ENCODE peak calls at places on chromosomes 13 and 19, in six cellular contexts. Q is adrenal gland, P is mucosa of descending colon, G is heart right ventricle, B is uterus, X is Calu3. M is an unnamed sample.

GRCh38 chr13:20498659-20499058 is 27.0 kb downstream of the CRYL1 start:
- DNase-seq in Q (no peak), P (no peak), G (no peak), B (no peak), X (no peak), M (no peak)

GRCh38 chr13:112248406-112248760 is 127.8 kb upstream of the SPACA7 start:
- DNase-seq in Q (no peak), P (no peak), G (no peak), B (no peak), X (no peak), M (no peak)

GRCh38 chr19:35161434-35161743 is 6.9 kb downstream of the FXYD5 start:
- DNase-seq in Q (no peak), P (no peak), G (no peak), B (no peak), X (no peak), M (no peak)

GRCh38 chr19:802497-802887 is 5.2 kb downstream of the PTBP1 start:
- DNase-seq in Q (no peak), P (no peak), G (no peak), B (no peak), X (no peak), M (no peak)

GRCh38 chr13:45040626-45041025 is 51.3 kb downstream of the GPALPP1 start:
- DNase-seq in Q (no peak), P (no peak), G (no peak), B (no peak), X (no peak), M (no peak)

GRCh38 chr13:40341501-40341900 is 324.9 kb downstream of the FOXO1 start:
- DNase-seq in Q (no peak), P (no peak), G (no peak), B (no peak), X (no peak), M (no peak)

GRCh38 chr19:30668521-30669155 is 296.5 kb downstream of the ZNF536 start:
- DNase-seq in Q (no peak), P (no peak), G (no peak), B (no peak), X (no peak), M (no peak)

GRCh38 chr13:37531054-37531453 is 67.5 kb downstream of the POSTN start:
- DNase-seq in Q (no peak), P (no peak), G (no peak), B (no peak), X (no peak), M (no peak)

GRCh38 chr13:37488682-37489081 is 109.9 kb downstream of the POSTN start:
- DNase-seq in Q (no peak), P (no peak), G (no peak), B (no peak), X (no peak), M (no peak)

GRCh38 chr19:54156490-54156889 is 3.0 kb downstream of the LENG1 start:
- DNase-seq in Q (no peak), P (no peak), G (no peak), B (no peak), X (no peak), M (no peak)

GRCh38 chr13:23741879-23742510 is 147.2 kb downstream of the MIPEP start:
- DNase-seq in Q (no peak), P (no peak), G (no peak), B (no peak), X (peak; percentile 6), M (no peak)

GRCh38 chr13:39106216-39106995 is 68.2 kb downstream of the NHLRC3 start:
- DNase-seq in Q (no peak), P (peak; percentile 15), G (no peak), B (no peak), X (no peak), M (no peak)

GRCh38 chr13:29569253-29570057 is 26.0 kb downstream of the SLC7A1 start:
- DNase-seq in Q (no peak), P (peak; percentile 66), G (no peak), B (no peak), X (peak; percentile 42), M (no peak)

GRCh38 chr19:15285896-15286591 is 46.3 kb downstream of the BRD4 start:
- DNase-seq in Q (no peak), P (no peak), G (no peak), B (no peak), X (no peak), M (peak; percentile 75)

GRCh38 chr19:34124828-34125227 is 47.5 kb upstream of the LSM14A start:
- DNase-seq in Q (no peak), P (no peak), G (no peak), B (no peak), X (no peak), M (no peak)

GRCh38 chr19:13350072-13350471 is 156.2 kb downstream of the CACNA1A start:
- DNase-seq in Q (no peak), P (no peak), G (no peak), B (no peak), X (no peak), M (no peak)

GRCh38 chr13:99275093-99275469 is 16.9 kb upstream of the GPR18 start:
- DNase-seq in Q (no peak), P (no peak), G (no peak), B (no peak), X (no peak), M (no peak)

GRCh38 chr19:460877-461609 is at the start of gene SHC2:
- DNase-seq in Q (peak; percentile 50), P (no peak), G (peak; percentile 54), B (peak; percentile 57), X (peak; percentile 17), M (no peak)

GRCh38 chr13:101911752-101912151 is 459.3 kb downstream of the ITGBL1 start:
- DNase-seq in Q (no peak), P (no peak), G (no peak), B (no peak), X (no peak), M (no peak)

GRCh38 chr13:44969858-44970484 is 19.3 kb downstream of the NUFIP1 start:
- DNase-seq in Q (no peak), P (peak; percentile 43), G (no peak), B (no peak), X (no peak), M (no peak)

GRCh38 chr13:85093808-85094207 is 705.4 kb downstream of the SLITRK6 start:
- DNase-seq in Q (peak; percentile 88), P (no peak), G (no peak), B (peak; percentile 18), X (no peak), M (no peak)

GRCh38 chr19:28726533-28726932 is 486.4 kb downstream of the UQCRFS1 start:
- DNase-seq in Q (no peak), P (no peak), G (no peak), B (no peak), X (no peak), M (no peak)

GRCh38 chr19:39017646-39018045 is 14.7 kb downstream of the FBXO27 start:
- DNase-seq in Q (no peak), P (no peak), G (no peak), B (no peak), X (no peak), M (no peak)

GRCh38 chr19:39566064-39566463 is 26.1 kb upstream of the EID2 start:
- DNase-seq in Q (no peak), P (no peak), G (no peak), B (no peak), X (no peak), M (no peak)

DNA sequence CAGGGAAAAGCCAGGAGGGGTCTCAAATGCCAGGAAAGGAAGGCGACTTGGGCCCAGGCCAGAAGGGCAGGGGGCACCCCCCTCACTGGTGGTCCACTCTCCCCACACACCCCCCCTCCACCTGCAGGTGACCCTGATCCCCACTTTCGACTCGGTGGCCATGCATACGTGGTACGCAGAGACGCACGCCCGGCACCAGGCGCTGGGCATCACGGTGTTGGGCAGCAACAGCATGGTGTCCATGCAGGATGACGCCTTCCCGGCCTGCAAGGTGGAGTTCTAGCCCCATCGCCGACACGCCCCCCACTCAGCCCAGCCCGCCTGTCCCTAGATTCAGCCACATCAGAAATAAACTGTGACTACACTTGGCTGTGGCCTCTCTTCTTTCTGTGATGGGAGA is 14.9 kb downstream of the MAP1S start:
- DNase-seq in Q (no peak), P (no peak), G (no peak), B (no peak), X (no peak), M (no peak)
- TF ChIP-seq CTCF in Q (no peak), P (no peak), G (no peak), B (no peak), X (no peak), M (no peak)

DNA sequence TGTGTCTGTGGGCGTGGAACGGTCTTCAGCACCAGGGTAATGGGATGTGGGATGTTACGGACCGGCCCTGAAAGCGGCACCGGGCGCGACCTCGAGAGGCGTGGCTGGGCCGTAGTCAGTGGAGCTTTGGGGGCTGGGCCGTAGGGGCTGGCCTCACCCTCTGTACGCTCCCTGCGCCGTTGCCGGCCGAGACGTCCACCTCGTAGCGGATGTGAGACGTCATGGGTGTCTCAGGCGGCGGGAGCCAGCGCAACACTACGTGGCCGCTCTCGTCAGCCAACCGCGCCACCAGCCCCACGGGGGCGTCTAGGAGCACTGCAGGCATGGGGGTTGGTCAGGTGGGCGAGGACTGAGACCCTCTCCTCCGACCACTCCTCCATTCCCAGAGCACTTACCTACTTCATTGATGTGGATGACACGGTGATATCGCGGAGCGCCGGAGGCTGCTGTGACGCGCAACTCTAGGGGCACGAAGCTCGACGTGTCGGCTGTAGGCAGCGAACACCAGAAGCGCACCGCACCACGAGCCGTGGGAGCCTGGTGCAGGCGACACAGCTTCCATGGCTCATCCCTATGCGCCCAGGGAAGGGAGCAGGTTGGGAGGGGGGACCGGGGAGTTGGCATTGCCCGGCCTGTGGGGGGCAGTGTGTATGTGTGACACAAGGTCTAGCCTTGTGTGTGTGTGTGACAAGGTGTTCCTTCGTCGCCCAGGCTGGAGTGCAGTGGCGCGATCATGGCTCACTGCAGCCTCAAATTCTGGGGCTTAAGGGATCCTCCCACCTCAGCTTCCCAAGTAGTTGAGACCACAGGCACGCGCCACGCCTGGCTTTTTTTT is 2.4 kb downstream of the EPOR start:
- DNase-seq in Q (peak; percentile 91), P (peak; percentile 41), G (peak; percentile 79), B (peak; percentile 64), X (peak; percentile 76), M (peak; percentile 88)
- TF ChIP-seq CTCF in Q (no peak), P (no peak), G (no peak), B (no peak), X (peak; percentile 18), M (peak; percentile 48)

DNA sequence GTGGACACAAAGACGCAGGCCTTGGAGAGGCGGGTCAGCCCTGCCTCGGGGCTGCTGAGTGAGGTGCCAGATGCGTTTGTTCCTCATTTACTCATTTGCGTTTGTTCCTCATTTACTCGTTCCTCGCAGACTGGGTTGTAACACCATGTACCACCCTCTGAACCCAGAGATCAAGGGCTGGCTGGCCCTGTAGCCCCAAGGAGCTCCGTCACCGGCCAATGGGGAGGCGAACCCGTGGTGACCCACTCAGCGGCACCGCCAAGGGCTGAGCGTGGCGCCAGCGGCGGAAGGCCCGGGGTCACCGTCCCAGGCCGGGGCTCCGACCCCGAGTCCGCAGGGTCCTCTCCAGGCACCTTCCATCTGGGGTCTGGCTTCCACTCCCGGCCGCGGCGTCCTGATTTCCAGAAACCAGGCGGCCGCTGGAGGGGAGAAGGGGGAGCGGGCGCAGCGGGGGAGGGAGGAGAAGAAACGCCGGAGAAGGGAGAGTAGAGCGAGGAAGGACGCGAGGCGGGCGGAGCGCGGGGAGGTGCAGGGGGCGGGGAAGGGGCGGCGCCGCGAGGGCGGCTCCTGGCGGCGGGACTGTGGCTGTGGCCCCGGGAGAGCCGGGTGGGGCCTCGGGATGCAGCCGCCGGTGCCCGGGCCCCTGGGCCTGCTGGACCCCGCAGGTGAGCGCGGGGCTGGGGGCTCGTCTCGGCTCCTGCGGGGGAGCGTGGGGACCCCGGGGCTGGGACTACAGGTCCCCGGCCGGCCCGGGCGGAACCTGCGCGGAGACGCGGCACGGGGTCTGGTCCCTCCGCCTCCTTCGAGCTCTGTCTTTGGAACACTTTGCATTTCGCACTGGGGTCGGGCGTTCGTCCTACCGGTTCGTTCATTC is at the start of gene TMEM255B:
- DNase-seq in Q (peak; percentile 89), P (peak; percentile 89), G (peak; percentile 90), B (peak; percentile 88), X (peak; percentile 39), M (peak; percentile 92)
- TF ChIP-seq CTCF in Q (peak; percentile 35), P (no peak), G (peak; percentile 39), B (peak; percentile 68), X (peak; percentile 22), M (no peak)

GRCh38 chr13:51453308-51453958 is 597 bp upstream of the INTS6 start:
- DNase-seq in Q (peak; percentile 82), P (peak; percentile 87), G (peak; percentile 87), B (peak; percentile 87), X (peak; percentile 70), M (peak; percentile 83)
- TF ChIP-seq CTCF in Q (no peak), P (no peak), G (no peak), B (no peak), X (no peak), M (no peak)